ENCODE peak calls at places on chromosomes 4 and X, in four cellular contexts. R is fibroblast of mammary gland, M is transverse colon, O is epithelial cell of esophagus. Q is an unnamed sample.

GRCh38 chr4:169164669-169165415 is 105.9 kb downstream of the SH3RF1 start:
- DNase-seq in R (peak; percentile 58), M (no peak), O (no peak), Q (no peak)

GRCh38 chr4:138728566-138728965 is 287.0 kb upstream of the NOCT start:
- DNase-seq in R (no peak), O (no peak), M (no peak), Q (no peak)

GRCh38 chrX:103685396-103685795 is 1.1 kb downstream of the MORF4L2 start:
- DNase-seq in O (no peak), R (peak; percentile 21), M (no peak), Q (no peak)

GRCh38 chr4:119946359-119946758 is 120.3 kb downstream of the MAD2L1 start:
- DNase-seq in M (no peak), R (peak; percentile 1), O (peak; percentile 4), Q (no peak)

GRCh38 chrX:154083134-154083517 is 14.4 kb downstream of the MECP2 start:
- DNase-seq in M (no peak), O (no peak), R (no peak), Q (no peak)

GRCh38 chr4:40622913-40623312 is 6.8 kb downstream of the RBM47 start:
- DNase-seq in O (peak; percentile 94), M (no peak), R (no peak), Q (peak; percentile 94)

GRCh38 chr4:108417923-108418322 is 202.5 kb upstream of the RPL34 start:
- DNase-seq in O (peak; percentile 23), R (peak; percentile 7), M (no peak), Q (peak; percentile 11)

GRCh38 chr4:164959896-164960295 is 17.6 kb downstream of the TRIM61 start:
- DNase-seq in M (no peak), R (peak; percentile 86), O (peak; percentile 45), Q (no peak)

GRCh38 chr4:154018659-154019058 is 229.8 kb upstream of the SFRP2 start:
- DNase-seq in R (no peak), O (no peak), M (no peak), Q (no peak)

GRCh38 chr4:121674696-121675095 is 22.1 kb downstream of the ANXA5 start:
- DNase-seq in M (no peak), O (no peak), R (no peak), Q (no peak)

DNA sequence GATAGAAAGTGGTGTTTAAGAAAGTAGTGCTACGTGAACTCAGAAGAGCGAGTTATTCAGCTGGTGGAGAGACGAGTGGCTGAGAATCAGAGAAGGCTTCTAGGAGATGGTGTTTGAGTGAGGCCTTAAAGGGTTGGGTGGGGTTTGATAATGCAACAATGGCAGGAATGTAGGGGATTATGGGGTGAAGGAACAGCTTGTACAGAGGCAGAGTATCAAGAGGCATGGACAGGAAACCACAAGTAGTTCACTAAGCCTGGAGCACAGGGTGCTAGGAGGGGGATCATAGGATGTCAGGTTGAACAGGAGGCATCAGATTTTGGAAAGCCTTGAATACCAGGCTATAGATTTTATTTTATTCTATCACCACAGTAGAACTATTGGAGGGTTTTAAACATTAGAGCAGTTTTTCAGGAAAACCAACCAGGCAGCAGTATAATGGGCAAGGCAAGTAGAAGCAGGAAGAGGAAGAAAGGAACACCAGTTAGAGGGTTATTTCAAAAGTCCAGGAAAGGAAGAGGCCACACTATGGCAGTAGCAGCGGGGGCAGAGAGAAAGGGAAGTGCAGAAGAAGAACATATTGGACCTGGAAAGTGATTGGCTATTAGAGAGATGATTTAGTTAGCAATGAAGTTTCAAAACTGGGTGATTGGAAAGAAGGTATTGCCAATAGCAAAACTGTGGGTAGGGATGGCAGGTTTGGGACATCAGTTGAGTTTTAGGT is 99.2 kb downstream of the DOCK11 start:
- DNase-seq in M (no peak), R (no peak), O (no peak), Q (no peak)
- TF ChIP-seq CTCF in M (no peak), R (no peak), O (no peak), Q (no peak)

DNA sequence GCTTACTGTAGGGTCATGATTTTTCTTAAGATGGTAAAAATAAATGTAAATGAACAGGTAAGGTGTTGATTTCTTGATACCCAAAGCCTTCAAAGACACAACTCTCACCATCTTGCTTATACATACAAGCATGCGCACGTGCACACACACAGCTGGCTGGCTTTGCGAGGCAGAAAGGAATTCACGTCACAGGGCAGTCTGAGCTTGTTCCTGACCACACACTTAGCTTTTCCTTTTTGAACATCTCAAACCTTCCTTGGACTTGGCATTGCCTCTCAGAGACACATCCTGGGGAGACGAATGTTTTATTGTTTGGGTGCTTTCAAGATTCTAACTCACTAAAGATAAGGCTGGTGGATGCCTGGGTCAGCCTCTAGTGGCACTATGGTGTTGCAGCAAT is 175.0 kb downstream of the NHS start:
- DNase-seq in M (no peak), R (no peak), O (peak; percentile 28), Q (peak; percentile 41)
- TF ChIP-seq CTCF in M (no peak), R (no peak), O (peak; percentile 13), Q (no peak)

GRCh38 chrX:3119376-3119775 is 78.1 kb downstream of the ARSF start:
- DNase-seq in O (no peak), R (no peak), M (no peak), Q (peak; percentile 40)
- TF ChIP-seq CTCF in O (no peak), R (no peak), M (no peak), Q (no peak)

GRCh38 chr4:71270901-71271300 is 67.9 kb upstream of the SLC4A4 start:
- DNase-seq in M (peak; percentile 28), O (peak; percentile 40), R (peak; percentile 34), Q (peak; percentile 37)
- TF ChIP-seq CTCF in M (no peak), O (no peak), R (peak; percentile 32), Q (peak; percentile 12)

GRCh38 chr4:156981262-156981661 is 9.7 kb upstream of the PDGFC start:
- DNase-seq in M (no peak), R (peak; percentile 40), O (no peak), Q (no peak)

GRCh38 chr4:156977435-156978160 is 6.0 kb upstream of the PDGFC start:
- DNase-seq in O (no peak), R (peak; percentile 98), M (no peak), Q (no peak)

GRCh38 chr4:156983366-156983765 is 11.8 kb upstream of the PDGFC start:
- DNase-seq in R (peak; percentile 54), M (no peak), O (peak; percentile 46), Q (peak; percentile 47)
- TF ChIP-seq CTCF in R (peak; percentile 71), M (no peak), O (peak; percentile 61), Q (peak; percentile 35)

GRCh38 chrX:19097553-19097952 is 24.7 kb downstream of the ADGRG2 start:
- DNase-seq in M (no peak), O (no peak), R (no peak), Q (no peak)
- TF ChIP-seq CTCF in M (no peak), O (no peak), R (no peak), Q (no peak)

DNA sequence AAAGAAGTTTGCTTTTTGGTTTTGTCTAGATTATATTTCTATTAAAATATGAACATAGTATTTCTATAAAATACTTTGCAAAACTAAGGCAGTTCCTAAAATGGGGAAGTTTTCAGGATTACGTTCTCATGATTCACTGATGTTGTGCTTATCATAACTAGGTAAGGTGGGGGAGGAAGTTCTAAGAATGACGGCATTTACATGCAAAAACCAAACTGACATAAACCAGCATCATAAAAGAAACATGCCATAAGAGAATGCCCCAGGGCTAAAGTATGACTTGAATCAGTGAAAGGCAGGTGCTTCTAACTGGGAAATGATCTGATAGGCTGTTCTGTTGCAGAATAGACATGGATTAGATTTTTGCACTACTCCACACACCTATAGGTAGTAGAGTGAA is 204.7 kb upstream of the JADE1 start:
- DNase-seq in R (no peak), M (no peak), O (peak; percentile 90), Q (peak; percentile 96)
- TF ChIP-seq CTCF in R (no peak), M (no peak), O (no peak), Q (no peak)

DNA sequence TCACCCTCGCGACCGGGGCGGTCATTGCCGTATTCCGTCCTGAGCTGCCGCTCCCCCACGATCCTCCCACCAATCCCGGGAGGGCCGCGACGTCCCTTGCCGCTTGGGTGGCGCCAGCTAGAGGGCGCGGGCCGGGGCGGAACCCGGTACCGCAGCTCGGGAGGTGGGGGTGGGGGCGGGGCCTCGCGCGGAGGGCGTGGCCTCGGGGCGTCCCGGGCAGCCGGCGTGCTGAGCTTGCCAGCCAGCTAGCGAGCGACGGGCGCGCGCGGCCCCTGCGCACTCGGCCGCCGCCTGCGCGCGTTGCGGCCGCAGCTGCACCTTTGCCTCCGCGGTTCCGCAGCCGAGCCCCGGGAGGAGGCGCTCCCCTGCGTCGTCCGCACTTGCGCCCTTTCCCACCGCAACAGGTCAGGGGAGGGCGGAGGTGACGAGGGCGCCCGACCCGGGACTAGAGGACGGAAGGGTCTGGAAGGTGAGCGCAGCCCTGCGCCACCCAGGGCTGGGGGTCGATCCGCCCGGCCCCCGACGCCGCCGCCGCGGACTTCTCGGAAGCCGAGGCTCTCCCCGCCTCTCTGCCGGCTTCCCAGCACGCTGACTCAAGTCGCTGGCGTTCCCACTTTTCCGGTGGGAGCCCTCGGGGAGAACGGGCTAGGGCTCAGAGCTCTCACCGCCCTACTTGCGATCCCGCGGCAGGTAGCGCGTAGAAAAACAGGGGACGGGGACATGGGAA is at the start of gene AFF1:
- DNase-seq in O (peak; percentile 92), M (peak; percentile 96), R (peak; percentile 84), Q (peak; percentile 72)
- TF ChIP-seq CTCF in O (peak; percentile 37), M (peak; percentile 40), R (no peak), Q (peak; percentile 40)

GRCh38 chr4:170988446-170988845 is 824.8 kb upstream of the GALNTL6 start:
- DNase-seq in R (no peak), O (no peak), M (no peak), Q (no peak)

DNA sequence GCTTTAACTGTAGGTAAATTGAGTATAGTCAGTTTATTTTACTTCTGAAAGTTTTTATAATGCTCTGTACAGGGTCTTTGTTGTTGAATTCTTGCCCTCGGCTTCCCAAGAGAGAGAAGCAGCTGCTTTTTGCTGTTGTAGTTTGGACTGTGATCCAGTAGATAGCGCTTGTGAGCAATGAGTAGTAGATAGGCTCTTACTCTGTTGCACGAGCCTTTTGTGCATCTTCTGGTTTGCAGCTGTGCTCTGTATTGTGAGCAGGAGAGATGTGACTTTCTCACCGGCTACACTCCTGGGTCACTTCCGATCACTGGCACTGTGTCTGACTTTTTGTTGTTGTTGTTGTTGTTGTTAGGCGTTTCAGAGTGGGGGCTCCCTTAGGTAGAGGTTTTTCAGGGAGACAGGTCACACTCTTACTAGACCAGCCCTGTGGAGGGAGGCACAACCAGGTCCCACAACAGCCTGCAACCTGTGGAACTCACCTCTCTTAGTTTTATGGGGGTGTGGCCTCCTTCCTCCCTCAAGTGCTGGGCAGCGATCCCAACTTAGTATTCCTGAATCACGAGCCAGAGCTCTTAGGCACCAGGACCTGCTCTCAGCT is 822.1 kb upstream of the GALNTL6 start:
- DNase-seq in O (peak; percentile 54), M (no peak), R (peak; percentile 24), Q (peak; percentile 7)
- TF ChIP-seq CTCF in O (peak; percentile 53), M (no peak), R (peak; percentile 42), Q (peak; percentile 28)